ENCODE peak calls at places on chromosomes 13 and 19, in ten cellular contexts. B is IMR-90, G is A549, M is heart right ventricle, Y is heart left ventricle, S is psoas muscle, U is colonic mucosa, O is aorta, P is WERI-Rb-1, E is mammary epithelial cell. Z is an unnamed sample.

GRCh38 chr13:63389756-63390155 is 1974.1 kb upstream of the PCDH20 start:
- DNase-seq in B (no peak), G (no peak), M (no peak), Y (no peak), S (no peak), U (no peak), O (no peak), P (no peak), E (no peak), Z (no peak)

GRCh38 chr19:7099597-7099921 is 30.1 kb downstream of the ZNF557 start:
- DNase-seq in B (no peak), G (no peak), M (no peak), Y (no peak), S (no peak), U (no peak), O (no peak), P (no peak), E (no peak), Z (no peak)

GRCh38 chr13:78326608-78327007 is 276.7 kb downstream of the POU4F1 start:
- DNase-seq in B (no peak), G (no peak), M (no peak), Y (no peak), S (no peak), U (no peak), O (no peak), P (no peak), E (no peak), Z (no peak)

GRCh38 chr19:56987184-56987583 is 132.6 kb upstream of the USP29 start:
- DNase-seq in B (no peak), G (no peak), M (no peak), Y (no peak), S (no peak), U (no peak), O (no peak), P (no peak), E (no peak), Z (no peak)

GRCh38 chr19:30066781-30067759 is 125.0 kb downstream of the URI1 start:
- DNase-seq in B (no peak), G (no peak), M (no peak), Y (no peak), S (no peak), U (no peak), O (no peak), P (peak), E (no peak), Z (no peak)

GRCh38 chr13:24307211-24308067 is 1.9 kb upstream of the C1QTNF9 start:
- DNase-seq in B (no peak), G (no peak), M (no peak), Y (no peak), S (no peak), U (no peak), O (no peak), P (no peak), E (no peak), Z (no peak)

GRCh38 chr13:37616131-37616530 is 17.6 kb upstream of the POSTN start:
- DNase-seq in B (peak), G (no peak), M (no peak), Y (no peak), S (no peak), U (no peak), O (no peak), P (no peak), E (no peak), Z (no peak)

GRCh38 chr19:52658595-52658994 is 20.4 kb upstream of the ZNF83 start:
- DNase-seq in B (no peak), G (no peak), M (no peak), Y (no peak), S (no peak), U (no peak), O (no peak), P (peak), E (no peak), Z (no peak)

GRCh38 chr19:35623327-35624010 is 5.4 kb upstream of the RBM42 start:
- DNase-seq in B (no peak), G (no peak), M (no peak), Y (no peak), S (no peak), U (no peak), O (no peak), P (no peak), E (no peak), Z (no peak)

GRCh38 chr19:12969292-12969988 is at the start of gene DAND5:
- DNase-seq in B (no peak), G (no peak), M (peak), Y (peak), S (no peak), U (no peak), O (peak), P (peak), E (no peak), Z (no peak)

GRCh38 chr19:11300811-11301120 is 4.8 kb downstream of the TSPAN16 start:
- DNase-seq in B (no peak), G (no peak), M (no peak), Y (no peak), S (no peak), U (no peak), O (no peak), P (no peak), E (no peak), Z (no peak)

GRCh38 chr19:2551864-2552185 is 75.9 kb downstream of the GADD45B start:
- DNase-seq in B (no peak), G (no peak), M (no peak), Y (no peak), S (no peak), U (no peak), O (peak), P (no peak), E (no peak), Z (no peak)
- H3K27ac ChIP-seq in B (no peak), G (peak), M (no peak), Y (no peak), S (no peak), U (no peak), O (no peak), P (no peak), E (no peak), Z (no peak)

DNA sequence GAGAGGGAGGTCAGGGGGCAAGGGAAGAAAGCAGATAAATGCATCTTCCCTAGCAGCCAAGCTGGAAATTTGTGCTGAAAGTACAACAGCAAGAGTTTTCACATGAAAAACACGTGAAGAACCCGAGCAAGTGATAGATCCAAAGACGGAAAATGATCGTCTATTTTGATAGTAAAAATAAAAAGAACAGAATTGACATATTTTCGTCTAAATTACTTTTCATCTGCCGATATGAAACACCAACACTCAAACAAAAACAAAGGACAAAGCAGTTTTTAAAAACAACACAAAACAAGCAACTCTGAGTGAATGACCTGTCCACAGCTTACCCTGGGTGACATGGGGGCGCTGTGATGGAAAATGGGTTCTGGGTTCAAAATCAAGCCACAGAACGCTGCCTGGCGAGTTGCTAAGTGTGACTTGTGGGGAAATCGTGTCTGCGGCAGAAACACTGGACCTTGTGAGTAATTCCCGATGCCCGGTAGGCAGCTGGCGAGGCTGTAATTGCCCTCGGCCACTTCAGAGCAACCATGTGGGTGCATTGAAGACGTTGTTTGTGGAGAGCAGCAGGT is 7.3 kb downstream of the SOX1 start:
- DNase-seq in B (no peak), G (no peak), M (no peak), Y (no peak), S (no peak), U (no peak), O (no peak), P (no peak), E (no peak), Z (no peak)
- H3K4me3 ChIP-seq in B (no peak), G (no peak), M (no peak), Y (no peak), S (no peak), U (no peak), O (no peak), P (no peak), E (no peak), Z (no peak)

GRCh38 chr13:44906230-44906629 is 83.0 kb downstream of the NUFIP1 start:
- DNase-seq in B (no peak), G (no peak), M (no peak), Y (no peak), S (no peak), U (no peak), O (no peak), P (no peak), E (no peak), Z (no peak)
- H3K27ac ChIP-seq in B (no peak), G (peak), M (no peak), Y (no peak), S (peak), U (no peak), O (peak), P (no peak), E (no peak), Z (no peak)

DNA sequence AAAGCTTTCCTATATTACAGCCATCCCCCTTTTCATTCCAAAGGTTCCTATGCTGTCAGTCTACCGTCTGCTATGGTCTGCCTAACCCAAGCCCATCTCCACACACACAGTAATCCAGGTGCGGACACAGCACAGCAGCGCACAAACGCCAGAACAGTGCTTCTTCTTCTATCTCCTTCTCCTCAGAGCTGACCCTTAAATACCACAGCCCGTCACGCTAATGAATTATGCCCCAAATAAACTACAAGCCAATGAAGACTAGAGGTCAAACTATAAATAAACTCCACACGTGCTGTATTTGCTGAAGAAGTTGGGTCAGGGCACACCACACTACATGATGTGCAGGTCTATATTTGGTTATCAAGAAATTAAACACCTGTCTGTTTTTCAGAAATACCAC is 71.8 kb downstream of the TBC1D4 start:
- DNase-seq in B (no peak), G (no peak), M (peak), Y (peak), S (peak), U (no peak), O (no peak), P (no peak), E (no peak), Z (no peak)
- H3K4me3 ChIP-seq in B (no peak), G (no peak), M (peak), Y (peak), S (peak), U (no peak), O (no peak), P (no peak), E (no peak), Z (no peak)

GRCh38 chr19:47613165-47614146 is 4.5 kb downstream of the BICRA start:
- DNase-seq in B (peak), G (no peak), M (no peak), Y (no peak), S (no peak), U (no peak), O (peak), P (no peak), E (no peak), Z (peak)
- H3K27ac ChIP-seq in B (peak), G (no peak), M (peak), Y (peak), S (peak), U (no peak), O (no peak), P (no peak), E (no peak), Z (peak)

DNA sequence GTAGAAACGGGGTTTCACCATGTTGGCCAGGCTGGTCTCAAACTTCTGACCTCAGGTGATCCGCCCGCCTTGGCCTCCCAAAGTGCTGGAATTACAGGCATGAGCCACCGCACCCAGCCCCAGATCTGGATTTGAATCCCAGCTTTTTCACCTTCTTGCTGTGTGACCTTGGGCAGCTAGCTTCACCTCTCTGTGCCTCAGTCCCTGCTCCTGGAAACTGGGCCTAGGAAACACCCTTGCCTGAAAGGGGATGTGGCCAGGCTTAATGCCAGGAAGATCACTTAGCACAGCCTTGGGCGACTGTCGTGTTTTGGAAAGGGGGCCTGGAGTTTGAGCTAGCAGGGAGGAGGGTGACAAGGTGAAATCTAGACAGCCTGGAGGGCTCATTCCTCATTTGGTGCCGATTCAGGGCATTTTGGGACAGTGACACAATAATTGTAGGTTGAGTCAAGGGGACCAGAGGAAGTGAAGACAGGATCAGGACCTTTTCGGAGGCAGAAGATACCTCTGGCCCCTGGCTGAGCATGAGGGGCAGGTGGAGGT is 1.8 kb downstream of the PGPEP1 start:
- DNase-seq in B (no peak), G (no peak), M (no peak), Y (no peak), S (no peak), U (no peak), O (no peak), P (no peak), E (no peak), Z (no peak)
- H3K4me3 ChIP-seq in B (no peak), G (no peak), M (no peak), Y (no peak), S (no peak), U (no peak), O (no peak), P (no peak), E (no peak), Z (no peak)

GRCh38 chr13:43284162-43284561 is 260.8 kb downstream of the DNAJC15 start:
- DNase-seq in B (peak), G (no peak), M (no peak), Y (no peak), S (no peak), U (no peak), O (no peak), P (no peak), E (peak), Z (no peak)
- H3K27ac ChIP-seq in B (no peak), G (peak), M (no peak), Y (no peak), S (no peak), U (no peak), O (no peak), P (no peak), E (peak), Z (no peak)

DNA sequence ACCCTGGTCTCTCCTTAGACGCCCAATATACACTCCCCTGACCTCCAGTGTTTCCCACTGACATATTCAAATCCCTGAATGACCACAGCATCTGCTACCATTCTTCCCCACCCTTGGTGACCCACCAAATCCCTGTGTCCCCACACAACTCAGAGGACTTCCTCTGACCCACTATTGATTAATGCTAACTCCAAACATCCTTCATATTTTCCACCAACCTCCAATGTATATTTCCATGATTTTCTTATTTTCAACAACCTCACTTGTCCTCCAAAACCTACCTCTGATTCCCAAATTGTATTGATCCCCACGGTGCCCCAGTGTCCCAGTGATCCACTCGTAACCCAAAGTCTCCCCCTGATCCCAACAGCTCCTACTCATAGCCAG is 526 bp upstream of the DMWD start:
- DNase-seq in B (no peak), G (no peak), M (no peak), Y (no peak), S (no peak), U (no peak), O (no peak), P (no peak), E (no peak), Z (no peak)
- H3K4me3 ChIP-seq in B (no peak), G (no peak), M (peak), Y (peak), S (peak), U (no peak), O (no peak), P (no peak), E (no peak), Z (no peak)